ENCODE peak calls at places on chromosomes 4 and X, in ten cellular contexts. One of them, this sample, is unnamed.

GRCh38 chr4:185721190-185721948 is 90.6 kb downstream of the SORBS2 start:
- DNase-seq in heart right ventricle: no peak
- DNase-seq in left ventricle myocardium inferior: no peak
- DNase-seq in pancreas: no peak
- DNase-seq in IMR-90: no peak
- DNase-seq in epithelial cell of proximal tubule: no peak
- DNase-seq in WTC11: no peak
- DNase-seq in upper lobe of right lung: no peak
- DNase-seq in ascending aorta: no peak
- DNase-seq in lower leg skin: peak; percentile 78
- DNase-seq in this sample: no peak

GRCh38 chrX:133350751-133351150 is 64.5 kb downstream of the GPC4 start:
- DNase-seq in heart right ventricle: peak; percentile 10
- DNase-seq in left ventricle myocardium inferior: peak; percentile 14
- DNase-seq in pancreas: no peak
- DNase-seq in IMR-90: no peak
- DNase-seq in epithelial cell of proximal tubule: no peak
- DNase-seq in WTC11: no peak
- DNase-seq in upper lobe of right lung: no peak
- DNase-seq in ascending aorta: no peak
- DNase-seq in lower leg skin: peak; percentile 20
- DNase-seq in this sample: no peak

GRCh38 chrX:15853586-15854079 is 980 bp downstream of the AP1S2 start:
- DNase-seq in heart right ventricle: no peak
- DNase-seq in left ventricle myocardium inferior: no peak
- DNase-seq in pancreas: no peak
- DNase-seq in IMR-90: no peak
- DNase-seq in epithelial cell of proximal tubule: no peak
- DNase-seq in WTC11: no peak
- DNase-seq in upper lobe of right lung: no peak
- DNase-seq in ascending aorta: no peak
- DNase-seq in lower leg skin: no peak
- DNase-seq in this sample: no peak

GRCh38 chr4:181821039-181822004 is 421.9 kb upstream of the TENM3 start:
- DNase-seq in heart right ventricle: no peak
- DNase-seq in left ventricle myocardium inferior: no peak
- DNase-seq in pancreas: no peak
- DNase-seq in IMR-90: peak; percentile 77
- DNase-seq in epithelial cell of proximal tubule: no peak
- DNase-seq in WTC11: no peak
- DNase-seq in upper lobe of right lung: no peak
- DNase-seq in ascending aorta: no peak
- DNase-seq in lower leg skin: no peak
- DNase-seq in this sample: no peak

GRCh38 chr4:4386736-4387392 is at the start of gene NSG1:
- DNase-seq in heart right ventricle: peak; percentile 36
- DNase-seq in left ventricle myocardium inferior: peak; percentile 29
- DNase-seq in pancreas: peak; percentile 70
- DNase-seq in IMR-90: peak; percentile 18
- DNase-seq in epithelial cell of proximal tubule: no peak
- DNase-seq in WTC11: peak; percentile 47
- DNase-seq in upper lobe of right lung: no peak
- DNase-seq in ascending aorta: no peak
- DNase-seq in lower leg skin: no peak
- DNase-seq in this sample: no peak

GRCh38 chr4:54548098-54548620 is 109.6 kb upstream of the KIT start:
- DNase-seq in heart right ventricle: no peak
- DNase-seq in left ventricle myocardium inferior: no peak
- DNase-seq in pancreas: no peak
- DNase-seq in IMR-90: no peak
- DNase-seq in epithelial cell of proximal tubule: no peak
- DNase-seq in WTC11: no peak
- DNase-seq in upper lobe of right lung: no peak
- DNase-seq in ascending aorta: no peak
- DNase-seq in lower leg skin: no peak
- DNase-seq in this sample: no peak

GRCh38 chr4:173958445-173958844 is 325.0 kb downstream of the FBXO8 start:
- DNase-seq in heart right ventricle: no peak
- DNase-seq in left ventricle myocardium inferior: no peak
- DNase-seq in pancreas: no peak
- DNase-seq in IMR-90: peak; percentile 57
- DNase-seq in epithelial cell of proximal tubule: peak; percentile 2
- DNase-seq in WTC11: no peak
- DNase-seq in upper lobe of right lung: no peak
- DNase-seq in ascending aorta: no peak
- DNase-seq in lower leg skin: no peak
- DNase-seq in this sample: no peak

GRCh38 chrX:47179221-47179927 is 14.3 kb upstream of the UBA1 start:
- DNase-seq in heart right ventricle: peak; percentile 61
- DNase-seq in left ventricle myocardium inferior: peak; percentile 54
- DNase-seq in pancreas: peak; percentile 54
- DNase-seq in IMR-90: no peak
- DNase-seq in epithelial cell of proximal tubule: no peak
- DNase-seq in WTC11: no peak
- DNase-seq in upper lobe of right lung: no peak
- DNase-seq in ascending aorta: no peak
- DNase-seq in lower leg skin: no peak
- DNase-seq in this sample: no peak

GRCh38 chr4:174539571-174539970 is 17.3 kb upstream of the HPGD start:
- DNase-seq in heart right ventricle: no peak
- DNase-seq in left ventricle myocardium inferior: no peak
- DNase-seq in pancreas: no peak
- DNase-seq in IMR-90: no peak
- DNase-seq in epithelial cell of proximal tubule: no peak
- DNase-seq in WTC11: no peak
- DNase-seq in upper lobe of right lung: no peak
- DNase-seq in ascending aorta: no peak
- DNase-seq in lower leg skin: no peak
- DNase-seq in this sample: no peak

GRCh38 chr4:155377281-155377680 is 516 bp upstream of the MAP9 start:
- DNase-seq in heart right ventricle: no peak
- DNase-seq in left ventricle myocardium inferior: no peak
- DNase-seq in pancreas: no peak
- DNase-seq in IMR-90: peak; percentile 15
- DNase-seq in epithelial cell of proximal tubule: no peak
- DNase-seq in WTC11: no peak
- DNase-seq in upper lobe of right lung: no peak
- DNase-seq in ascending aorta: no peak
- DNase-seq in lower leg skin: no peak
- DNase-seq in this sample: no peak

GRCh38 chr4:71553605-71554004 is 214.8 kb downstream of the SLC4A4 start:
- DNase-seq in heart right ventricle: no peak
- DNase-seq in left ventricle myocardium inferior: no peak
- DNase-seq in pancreas: no peak
- DNase-seq in IMR-90: peak; percentile 64
- DNase-seq in epithelial cell of proximal tubule: no peak
- DNase-seq in WTC11: no peak
- DNase-seq in upper lobe of right lung: no peak
- DNase-seq in ascending aorta: no peak
- DNase-seq in lower leg skin: no peak
- DNase-seq in this sample: no peak

GRCh38 chr4:57501715-57502114 is 391.5 kb upstream of the IGFBP7 start:
- DNase-seq in heart right ventricle: no peak
- DNase-seq in left ventricle myocardium inferior: peak; percentile 39
- DNase-seq in pancreas: no peak
- DNase-seq in IMR-90: peak; percentile 6
- DNase-seq in epithelial cell of proximal tubule: peak; percentile 94
- DNase-seq in WTC11: no peak
- DNase-seq in upper lobe of right lung: no peak
- DNase-seq in ascending aorta: no peak
- DNase-seq in lower leg skin: no peak
- DNase-seq in this sample: no peak

GRCh38 chrX:49273181-49273727 is 3.7 kb downstream of the PPP1R3F start:
- DNase-seq in heart right ventricle: no peak
- DNase-seq in left ventricle myocardium inferior: no peak
- DNase-seq in pancreas: peak; percentile 10
- DNase-seq in IMR-90: no peak
- DNase-seq in epithelial cell of proximal tubule: no peak
- DNase-seq in WTC11: no peak
- DNase-seq in upper lobe of right lung: no peak
- DNase-seq in ascending aorta: no peak
- DNase-seq in lower leg skin: no peak
- DNase-seq in this sample: no peak

GRCh38 chr4:76307670-76308014 is 1.1 kb downstream of the STBD1 start:
- DNase-seq in heart right ventricle: peak; percentile 44
- DNase-seq in left ventricle myocardium inferior: peak; percentile 51
- DNase-seq in pancreas: peak; percentile 77
- DNase-seq in IMR-90: no peak
- DNase-seq in epithelial cell of proximal tubule: no peak
- DNase-seq in WTC11: no peak
- DNase-seq in upper lobe of right lung: no peak
- DNase-seq in ascending aorta: no peak
- DNase-seq in lower leg skin: no peak
- DNase-seq in this sample: no peak

GRCh38 chrX:115234220-115234557 is 293 bp upstream of the LRCH2 start:
- DNase-seq in heart right ventricle: no peak
- DNase-seq in left ventricle myocardium inferior: no peak
- DNase-seq in pancreas: no peak
- DNase-seq in IMR-90: no peak
- DNase-seq in epithelial cell of proximal tubule: no peak
- DNase-seq in WTC11: no peak
- DNase-seq in upper lobe of right lung: no peak
- DNase-seq in ascending aorta: no peak
- DNase-seq in lower leg skin: no peak
- DNase-seq in this sample: no peak

GRCh38 chrX:106894392-106894909 is 8.7 kb downstream of the RIPPLY1 start:
- DNase-seq in heart right ventricle: peak; percentile 13
- DNase-seq in left ventricle myocardium inferior: no peak
- DNase-seq in pancreas: peak; percentile 72
- DNase-seq in IMR-90: peak; percentile 73
- DNase-seq in epithelial cell of proximal tubule: no peak
- DNase-seq in WTC11: peak; percentile 52
- DNase-seq in upper lobe of right lung: no peak
- DNase-seq in ascending aorta: no peak
- DNase-seq in lower leg skin: no peak
- DNase-seq in this sample: no peak

GRCh38 chr4:173488074-173488473 is 42.0 kb downstream of the HAND2 start:
- DNase-seq in heart right ventricle: no peak
- DNase-seq in left ventricle myocardium inferior: no peak
- DNase-seq in pancreas: no peak
- DNase-seq in IMR-90: no peak
- DNase-seq in epithelial cell of proximal tubule: no peak
- DNase-seq in WTC11: no peak
- DNase-seq in upper lobe of right lung: no peak
- DNase-seq in ascending aorta: no peak
- DNase-seq in lower leg skin: no peak
- DNase-seq in this sample: no peak

GRCh38 chrX:69032601-69033000 is 132.7 kb downstream of the PJA1 start:
- DNase-seq in heart right ventricle: no peak
- DNase-seq in left ventricle myocardium inferior: no peak
- DNase-seq in pancreas: no peak
- DNase-seq in IMR-90: peak; percentile 15
- DNase-seq in epithelial cell of proximal tubule: no peak
- DNase-seq in WTC11: no peak
- DNase-seq in upper lobe of right lung: no peak
- DNase-seq in ascending aorta: no peak
- DNase-seq in lower leg skin: no peak
- DNase-seq in this sample: no peak
- TF ChIP-seq CTCF in heart right ventricle: no peak
- TF ChIP-seq CTCF in left ventricle myocardium inferior: no peak
- TF ChIP-seq CTCF in pancreas: no peak
- TF ChIP-seq CTCF in IMR-90: no peak
- TF ChIP-seq CTCF in epithelial cell of proximal tubule: no peak
- TF ChIP-seq CTCF in WTC11: no peak
- TF ChIP-seq CTCF in upper lobe of right lung: no peak
- TF ChIP-seq CTCF in ascending aorta: no peak
- TF ChIP-seq CTCF in lower leg skin: no peak
- TF ChIP-seq CTCF in this sample: no peak

GRCh38 chr4:140752669-140753068 is 3.5 kb downstream of the TBC1D9 start:
- DNase-seq in heart right ventricle: no peak
- DNase-seq in left ventricle myocardium inferior: no peak
- DNase-seq in pancreas: no peak
- DNase-seq in IMR-90: no peak
- DNase-seq in epithelial cell of proximal tubule: no peak
- DNase-seq in WTC11: no peak
- DNase-seq in upper lobe of right lung: no peak
- DNase-seq in ascending aorta: no peak
- DNase-seq in lower leg skin: no peak
- DNase-seq in this sample: no peak
- TF ChIP-seq CTCF in heart right ventricle: no peak
- TF ChIP-seq CTCF in left ventricle myocardium inferior: no peak
- TF ChIP-seq CTCF in pancreas: no peak
- TF ChIP-seq CTCF in IMR-90: no peak
- TF ChIP-seq CTCF in epithelial cell of proximal tubule: no peak
- TF ChIP-seq CTCF in WTC11: no peak
- TF ChIP-seq CTCF in upper lobe of right lung: no peak
- TF ChIP-seq CTCF in ascending aorta: no peak
- TF ChIP-seq CTCF in lower leg skin: no peak
- TF ChIP-seq CTCF in this sample: no peak

GRCh38 chr4:117434424-117434823 is 349.0 kb upstream of the TRAM1L1 start:
- DNase-seq in heart right ventricle: no peak
- DNase-seq in left ventricle myocardium inferior: no peak
- DNase-seq in pancreas: no peak
- DNase-seq in IMR-90: no peak
- DNase-seq in epithelial cell of proximal tubule: peak; percentile 7
- DNase-seq in WTC11: no peak
- DNase-seq in upper lobe of right lung: no peak
- DNase-seq in ascending aorta: no peak
- DNase-seq in lower leg skin: no peak
- DNase-seq in this sample: no peak

GRCh38 chr4:117429506-117429905 is 344.1 kb upstream of the TRAM1L1 start:
- DNase-seq in heart right ventricle: no peak
- DNase-seq in left ventricle myocardium inferior: no peak
- DNase-seq in pancreas: no peak
- DNase-seq in IMR-90: no peak
- DNase-seq in epithelial cell of proximal tubule: no peak
- DNase-seq in WTC11: no peak
- DNase-seq in upper lobe of right lung: no peak
- DNase-seq in ascending aorta: no peak
- DNase-seq in lower leg skin: no peak
- DNase-seq in this sample: no peak

GRCh38 chr4:117429061-117429460 is 343.7 kb upstream of the TRAM1L1 start:
- DNase-seq in heart right ventricle: no peak
- DNase-seq in left ventricle myocardium inferior: no peak
- DNase-seq in pancreas: no peak
- DNase-seq in IMR-90: no peak
- DNase-seq in epithelial cell of proximal tubule: no peak
- DNase-seq in WTC11: peak; percentile 44
- DNase-seq in upper lobe of right lung: no peak
- DNase-seq in ascending aorta: no peak
- DNase-seq in lower leg skin: no peak
- DNase-seq in this sample: no peak
- TF ChIP-seq CTCF in heart right ventricle: no peak
- TF ChIP-seq CTCF in left ventricle myocardium inferior: no peak
- TF ChIP-seq CTCF in pancreas: no peak
- TF ChIP-seq CTCF in IMR-90: no peak
- TF ChIP-seq CTCF in epithelial cell of proximal tubule: peak; percentile 13
- TF ChIP-seq CTCF in WTC11: no peak
- TF ChIP-seq CTCF in upper lobe of right lung: no peak
- TF ChIP-seq CTCF in ascending aorta: no peak
- TF ChIP-seq CTCF in lower leg skin: no peak
- TF ChIP-seq CTCF in this sample: no peak

DNA sequence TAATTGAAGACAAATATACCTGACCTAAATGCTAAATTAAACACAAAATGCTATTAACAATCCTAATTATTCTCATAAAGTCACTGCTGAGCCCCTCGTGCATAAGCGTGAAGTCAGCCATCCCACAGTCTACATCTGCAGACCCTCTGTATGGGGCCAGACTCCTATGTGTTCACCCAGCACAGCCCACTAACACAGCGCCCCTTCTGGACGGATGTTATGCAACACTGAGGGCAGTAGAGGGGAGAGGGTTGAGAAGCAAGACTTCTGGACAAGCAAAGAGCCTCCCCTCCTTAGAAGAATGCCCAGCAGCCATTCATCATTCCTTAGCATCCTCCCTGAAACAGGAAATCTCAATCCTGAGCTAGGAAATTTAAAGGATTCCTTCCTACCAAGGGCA is 7.9 kb downstream of the TRPC3 start:
- DNase-seq in heart right ventricle: no peak
- DNase-seq in left ventricle myocardium inferior: no peak
- DNase-seq in pancreas: no peak
- DNase-seq in IMR-90: no peak
- DNase-seq in epithelial cell of proximal tubule: no peak
- DNase-seq in WTC11: peak; percentile 83
- DNase-seq in upper lobe of right lung: no peak
- DNase-seq in ascending aorta: no peak
- DNase-seq in lower leg skin: no peak
- DNase-seq in this sample: no peak
- TF ChIP-seq CTCF in heart right ventricle: no peak
- TF ChIP-seq CTCF in left ventricle myocardium inferior: no peak
- TF ChIP-seq CTCF in pancreas: no peak
- TF ChIP-seq CTCF in IMR-90: no peak
- TF ChIP-seq CTCF in epithelial cell of proximal tubule: peak; percentile 58
- TF ChIP-seq CTCF in WTC11: peak; percentile 64
- TF ChIP-seq CTCF in upper lobe of right lung: no peak
- TF ChIP-seq CTCF in ascending aorta: no peak
- TF ChIP-seq CTCF in lower leg skin: no peak
- TF ChIP-seq CTCF in this sample: peak; percentile 26

This sample was measured in CD14-positive monocyte.